ENCODE peak calls at places on chromosomes 3 and 15, in nine cellular contexts. One of them, this sample, is unnamed.

GRCh38 chr3:5304789-5305680 is 117.5 kb downstream of the EDEM1 start:
- DNase-seq in colonic mucosa: peak
- DNase-seq in B cell: peak
- DNase-seq in neural crest cell: peak
- DNase-seq in globus pallidus: peak
- DNase-seq in HCT116: peak
- DNase-seq in psoas muscle: peak
- DNase-seq in Caco-2: peak
- DNase-seq in HEK293T: peak
- DNase-seq in this sample: peak

GRCh38 chr3:150680562-150680961 is 23.2 kb downstream of the ERICH6 start:
- DNase-seq in colonic mucosa: no peak
- DNase-seq in B cell: no peak
- DNase-seq in neural crest cell: no peak
- DNase-seq in globus pallidus: no peak
- DNase-seq in HCT116: no peak
- DNase-seq in psoas muscle: no peak
- DNase-seq in Caco-2: no peak
- DNase-seq in HEK293T: no peak
- DNase-seq in this sample: no peak

GRCh38 chr15:40398413-40398873 is 7.2 kb upstream of the IVD start:
- DNase-seq in colonic mucosa: no peak
- DNase-seq in B cell: no peak
- DNase-seq in neural crest cell: no peak
- DNase-seq in globus pallidus: peak
- DNase-seq in HCT116: no peak
- DNase-seq in psoas muscle: no peak
- DNase-seq in Caco-2: no peak
- DNase-seq in HEK293T: no peak
- DNase-seq in this sample: no peak

GRCh38 chr3:178084938-178085816 is 451.1 kb upstream of the KCNMB2 start:
- DNase-seq in colonic mucosa: peak
- DNase-seq in B cell: no peak
- DNase-seq in neural crest cell: peak
- DNase-seq in globus pallidus: peak
- DNase-seq in HCT116: no peak
- DNase-seq in psoas muscle: peak
- DNase-seq in Caco-2: peak
- DNase-seq in HEK293T: peak
- DNase-seq in this sample: peak

GRCh38 chr3:189275852-189276251 is 104.1 kb downstream of the TPRG1 start:
- DNase-seq in colonic mucosa: no peak
- DNase-seq in B cell: no peak
- DNase-seq in neural crest cell: no peak
- DNase-seq in globus pallidus: no peak
- DNase-seq in HCT116: no peak
- DNase-seq in psoas muscle: no peak
- DNase-seq in Caco-2: no peak
- DNase-seq in HEK293T: no peak
- DNase-seq in this sample: no peak

GRCh38 chr3:146072824-146073223 is 88.2 kb downstream of the PLOD2 start:
- DNase-seq in colonic mucosa: no peak
- DNase-seq in B cell: no peak
- DNase-seq in neural crest cell: no peak
- DNase-seq in globus pallidus: no peak
- DNase-seq in HCT116: no peak
- DNase-seq in psoas muscle: no peak
- DNase-seq in Caco-2: no peak
- DNase-seq in HEK293T: no peak
- DNase-seq in this sample: no peak

GRCh38 chr3:22012471-22012870 is 261.5 kb upstream of the ZNF385D start:
- DNase-seq in colonic mucosa: no peak
- DNase-seq in B cell: no peak
- DNase-seq in neural crest cell: no peak
- DNase-seq in globus pallidus: no peak
- DNase-seq in HCT116: no peak
- DNase-seq in psoas muscle: no peak
- DNase-seq in Caco-2: no peak
- DNase-seq in HEK293T: no peak
- DNase-seq in this sample: no peak

GRCh38 chr15:52540374-52541012 is 11.8 kb upstream of the MYO5A start:
- DNase-seq in colonic mucosa: no peak
- DNase-seq in B cell: no peak
- DNase-seq in neural crest cell: no peak
- DNase-seq in globus pallidus: no peak
- DNase-seq in HCT116: no peak
- DNase-seq in psoas muscle: no peak
- DNase-seq in Caco-2: no peak
- DNase-seq in HEK293T: no peak
- DNase-seq in this sample: no peak

GRCh38 chr15:63178034-63178433 is 11.4 kb upstream of the RAB8B start:
- DNase-seq in colonic mucosa: no peak
- DNase-seq in B cell: no peak
- DNase-seq in neural crest cell: no peak
- DNase-seq in globus pallidus: no peak
- DNase-seq in HCT116: no peak
- DNase-seq in psoas muscle: no peak
- DNase-seq in Caco-2: peak
- DNase-seq in HEK293T: no peak
- DNase-seq in this sample: no peak

GRCh38 chr15:89107984-89108383 is 19.7 kb downstream of the ABHD2 start:
- DNase-seq in colonic mucosa: no peak
- DNase-seq in B cell: no peak
- DNase-seq in neural crest cell: no peak
- DNase-seq in globus pallidus: no peak
- DNase-seq in HCT116: no peak
- DNase-seq in psoas muscle: no peak
- DNase-seq in Caco-2: no peak
- DNase-seq in HEK293T: no peak
- DNase-seq in this sample: no peak

GRCh38 chr3:72810063-72810462 is 38.2 kb downstream of the SHQ1 start:
- DNase-seq in colonic mucosa: no peak
- DNase-seq in B cell: no peak
- DNase-seq in neural crest cell: no peak
- DNase-seq in globus pallidus: no peak
- DNase-seq in HCT116: no peak
- DNase-seq in psoas muscle: no peak
- DNase-seq in Caco-2: no peak
- DNase-seq in HEK293T: no peak
- DNase-seq in this sample: no peak

GRCh38 chr3:124557433-124558232 is 172.6 kb upstream of the UMPS start:
- DNase-seq in colonic mucosa: peak
- DNase-seq in B cell: no peak
- DNase-seq in neural crest cell: no peak
- DNase-seq in globus pallidus: no peak
- DNase-seq in HCT116: no peak
- DNase-seq in psoas muscle: no peak
- DNase-seq in Caco-2: no peak
- DNase-seq in HEK293T: no peak
- DNase-seq in this sample: peak

GRCh38 chr3:138186803-138187295 is 252 bp upstream of the ARMC8 start:
- DNase-seq in colonic mucosa: peak
- DNase-seq in B cell: peak
- DNase-seq in neural crest cell: peak
- DNase-seq in globus pallidus: no peak
- DNase-seq in HCT116: no peak
- DNase-seq in psoas muscle: peak
- DNase-seq in Caco-2: peak
- DNase-seq in HEK293T: peak
- DNase-seq in this sample: peak

GRCh38 chr3:189680723-189681122 is 49.5 kb downstream of the TP63 start:
- DNase-seq in colonic mucosa: no peak
- DNase-seq in B cell: no peak
- DNase-seq in neural crest cell: no peak
- DNase-seq in globus pallidus: no peak
- DNase-seq in HCT116: no peak
- DNase-seq in psoas muscle: no peak
- DNase-seq in Caco-2: no peak
- DNase-seq in HEK293T: no peak
- DNase-seq in this sample: peak

GRCh38 chr15:57509121-57509520 is 82.6 kb upstream of the MYZAP start:
- DNase-seq in colonic mucosa: no peak
- DNase-seq in B cell: no peak
- DNase-seq in neural crest cell: no peak
- DNase-seq in globus pallidus: no peak
- DNase-seq in HCT116: no peak
- DNase-seq in psoas muscle: no peak
- DNase-seq in Caco-2: no peak
- DNase-seq in HEK293T: no peak
- DNase-seq in this sample: no peak

GRCh38 chr15:31271224-31271635 is 55.4 kb upstream of the KLF13 start:
- DNase-seq in colonic mucosa: no peak
- DNase-seq in B cell: no peak
- DNase-seq in neural crest cell: no peak
- DNase-seq in globus pallidus: no peak
- DNase-seq in HCT116: no peak
- DNase-seq in psoas muscle: no peak
- DNase-seq in Caco-2: no peak
- DNase-seq in HEK293T: no peak
- DNase-seq in this sample: no peak

GRCh38 chr3:105564546-105565288 is 198.0 kb downstream of the ALCAM start:
- DNase-seq in colonic mucosa: peak
- DNase-seq in B cell: no peak
- DNase-seq in neural crest cell: no peak
- DNase-seq in globus pallidus: no peak
- DNase-seq in HCT116: no peak
- DNase-seq in psoas muscle: no peak
- DNase-seq in Caco-2: no peak
- DNase-seq in HEK293T: no peak
- DNase-seq in this sample: no peak

GRCh38 chr3:194548346-194549321 is 61.8 kb upstream of the ATP13A3 start:
- DNase-seq in colonic mucosa: no peak
- DNase-seq in B cell: no peak
- DNase-seq in neural crest cell: no peak
- DNase-seq in globus pallidus: no peak
- DNase-seq in HCT116: no peak
- DNase-seq in psoas muscle: no peak
- DNase-seq in Caco-2: no peak
- DNase-seq in HEK293T: no peak
- DNase-seq in this sample: no peak

GRCh38 chr3:149771652-149772271 is 19.5 kb upstream of the COMMD2 start:
- DNase-seq in colonic mucosa: peak
- DNase-seq in B cell: peak
- DNase-seq in neural crest cell: peak
- DNase-seq in globus pallidus: peak
- DNase-seq in HCT116: peak
- DNase-seq in psoas muscle: no peak
- DNase-seq in Caco-2: peak
- DNase-seq in HEK293T: peak
- DNase-seq in this sample: peak

GRCh38 chr15:66023322-66023972 is 154.2 kb downstream of the RAB11A start:
- DNase-seq in colonic mucosa: no peak
- DNase-seq in B cell: no peak
- DNase-seq in neural crest cell: no peak
- DNase-seq in globus pallidus: peak
- DNase-seq in HCT116: no peak
- DNase-seq in psoas muscle: no peak
- DNase-seq in Caco-2: no peak
- DNase-seq in HEK293T: no peak
- DNase-seq in this sample: no peak

GRCh38 chr3:77079988-77080585 is 40.2 kb downstream of the ROBO2 start:
- DNase-seq in colonic mucosa: no peak
- DNase-seq in B cell: no peak
- DNase-seq in neural crest cell: no peak
- DNase-seq in globus pallidus: no peak
- DNase-seq in HCT116: no peak
- DNase-seq in psoas muscle: no peak
- DNase-seq in Caco-2: no peak
- DNase-seq in HEK293T: no peak
- DNase-seq in this sample: no peak

GRCh38 chr3:155185623-155186022 is 105.5 kb downstream of the MME start:
- DNase-seq in colonic mucosa: no peak
- DNase-seq in B cell: no peak
- DNase-seq in neural crest cell: no peak
- DNase-seq in globus pallidus: no peak
- DNase-seq in HCT116: no peak
- DNase-seq in psoas muscle: no peak
- DNase-seq in Caco-2: no peak
- DNase-seq in HEK293T: no peak
- DNase-seq in this sample: no peak

GRCh38 chr3:172221550-172221949 is 182.2 kb downstream of the FNDC3B start:
- DNase-seq in colonic mucosa: no peak
- DNase-seq in B cell: no peak
- DNase-seq in neural crest cell: no peak
- DNase-seq in globus pallidus: no peak
- DNase-seq in HCT116: no peak
- DNase-seq in psoas muscle: no peak
- DNase-seq in Caco-2: no peak
- DNase-seq in HEK293T: no peak
- DNase-seq in this sample: no peak

GRCh38 chr3:134294302-134294925 is 43.8 kb upstream of the RYK start:
- DNase-seq in colonic mucosa: no peak
- DNase-seq in B cell: no peak
- DNase-seq in neural crest cell: no peak
- DNase-seq in globus pallidus: no peak
- DNase-seq in HCT116: no peak
- DNase-seq in psoas muscle: no peak
- DNase-seq in Caco-2: no peak
- DNase-seq in HEK293T: no peak
- DNase-seq in this sample: no peak

GRCh38 chr3:96986241-96986640 is 171.8 kb downstream of the EPHA6 start:
- DNase-seq in colonic mucosa: no peak
- DNase-seq in B cell: no peak
- DNase-seq in neural crest cell: no peak
- DNase-seq in globus pallidus: no peak
- DNase-seq in HCT116: no peak
- DNase-seq in psoas muscle: no peak
- DNase-seq in Caco-2: no peak
- DNase-seq in HEK293T: no peak
- DNase-seq in this sample: no peak

GRCh38 chr3:3603351-3603750 is 195.9 kb upstream of the LRRN1 start:
- DNase-seq in colonic mucosa: no peak
- DNase-seq in B cell: no peak
- DNase-seq in neural crest cell: no peak
- DNase-seq in globus pallidus: no peak
- DNase-seq in HCT116: no peak
- DNase-seq in psoas muscle: no peak
- DNase-seq in Caco-2: no peak
- DNase-seq in HEK293T: no peak
- DNase-seq in this sample: no peak

GRCh38 chr3:166360702-166361101 is 523.5 kb upstream of the BCHE start:
- DNase-seq in colonic mucosa: no peak
- DNase-seq in B cell: no peak
- DNase-seq in neural crest cell: no peak
- DNase-seq in globus pallidus: no peak
- DNase-seq in HCT116: no peak
- DNase-seq in psoas muscle: no peak
- DNase-seq in Caco-2: no peak
- DNase-seq in HEK293T: no peak
- DNase-seq in this sample: no peak

GRCh38 chr3:9064853-9065252 is 101.6 kb upstream of the RAD18 start:
- DNase-seq in colonic mucosa: no peak
- DNase-seq in B cell: no peak
- DNase-seq in neural crest cell: no peak
- DNase-seq in globus pallidus: no peak
- DNase-seq in HCT116: no peak
- DNase-seq in psoas muscle: no peak
- DNase-seq in Caco-2: no peak
- DNase-seq in HEK293T: no peak
- DNase-seq in this sample: peak

GRCh38 chr15:68734352-68734751 is 86.3 kb downstream of the ANP32A start:
- DNase-seq in colonic mucosa: no peak
- DNase-seq in B cell: no peak
- DNase-seq in neural crest cell: no peak
- DNase-seq in globus pallidus: no peak
- DNase-seq in HCT116: no peak
- DNase-seq in psoas muscle: no peak
- DNase-seq in Caco-2: no peak
- DNase-seq in HEK293T: no peak
- DNase-seq in this sample: no peak

GRCh38 chr3:71345429-71346027 is 238.0 kb downstream of the FOXP1 start:
- DNase-seq in colonic mucosa: no peak
- DNase-seq in B cell: no peak
- DNase-seq in neural crest cell: no peak
- DNase-seq in globus pallidus: no peak
- DNase-seq in HCT116: no peak
- DNase-seq in psoas muscle: no peak
- DNase-seq in Caco-2: no peak
- DNase-seq in HEK293T: no peak
- DNase-seq in this sample: no peak

GRCh38 chr3:49611714-49612113 is 57.4 kb downstream of the BSN start:
- DNase-seq in colonic mucosa: no peak
- DNase-seq in B cell: no peak
- DNase-seq in neural crest cell: no peak
- DNase-seq in globus pallidus: no peak
- DNase-seq in HCT116: no peak
- DNase-seq in psoas muscle: no peak
- DNase-seq in Caco-2: no peak
- DNase-seq in HEK293T: no peak
- DNase-seq in this sample: no peak